ENCODE peak calls at places on chromosomes 12 and 14, in seven cellular contexts. N is BE2C, G is GM12865, J is heart right ventricle, S is neural crest cell, A is RWPE1, R is mucosa of descending colon. P is an unnamed sample.

GRCh38 chr12:51028126-51028810 is 2.1 kb upstream of the SLC11A2 start:
- DNase-seq in N (peak), G (peak), J (no peak), S (peak), A (no peak), R (peak), P (peak)

GRCh38 chr14:99735189-99736135 is 51.4 kb downstream of the CYP46A1 start:
- DNase-seq in N (peak), G (no peak), J (no peak), S (no peak), A (no peak), R (no peak), P (no peak)

GRCh38 chr12:3342051-3342450 is 149.0 kb upstream of the PRMT8 start:
- DNase-seq in N (peak), G (peak), J (peak), S (peak), A (no peak), R (peak), P (peak)

GRCh38 chr12:78725951-78726550 is 138.5 kb upstream of the SYT1 start:
- DNase-seq in N (no peak), G (no peak), J (no peak), S (no peak), A (no peak), R (peak), P (no peak)

GRCh38 chr12:130563322-130563721 is 152.8 kb downstream of the RIMBP2 start:
- DNase-seq in N (no peak), G (no peak), J (no peak), S (no peak), A (no peak), R (no peak), P (no peak)

GRCh38 chr12:100058482-100059029 is 73.8 kb upstream of the ANKS1B start:
- DNase-seq in N (no peak), G (peak), J (no peak), S (no peak), A (peak), R (no peak), P (no peak)

GRCh38 chr14:78316058-78316457 is 145.9 kb downstream of the NRXN3 start:
- DNase-seq in N (no peak), G (no peak), J (no peak), S (no peak), A (no peak), R (no peak), P (no peak)

GRCh38 chr14:35883677-35884293 is 57.6 kb downstream of the BRMS1L start:
- DNase-seq in N (peak), G (peak), J (no peak), S (peak), A (peak), R (peak), P (peak)

GRCh38 chr14:24080888-24081738 is 9.8 kb downstream of the CPNE6 start:
- DNase-seq in N (peak), G (peak), J (peak), S (peak), A (peak), R (peak), P (peak)

GRCh38 chr12:105385141-105385540 is 54.6 kb downstream of the C12orf75 start:
- DNase-seq in N (no peak), G (no peak), J (no peak), S (no peak), A (no peak), R (no peak), P (no peak)

GRCh38 chr12:32226768-32227167 is 120.1 kb downstream of the BICD1 start:
- DNase-seq in N (no peak), G (no peak), J (no peak), S (no peak), A (no peak), R (no peak), P (no peak)

GRCh38 chr14:52852810-52853521 is 61.6 kb upstream of the GNPNAT1 start:
- DNase-seq in N (peak), G (no peak), J (no peak), S (no peak), A (no peak), R (no peak), P (no peak)

GRCh38 chr12:65339161-65339560 is 60.7 kb downstream of the MSRB3 start:
- DNase-seq in N (no peak), G (no peak), J (no peak), S (no peak), A (no peak), R (no peak), P (no peak)

GRCh38 chr14:101808020-101808641 is 46.6 kb downstream of the PPP2R5C start:
- DNase-seq in N (peak), G (no peak), J (no peak), S (peak), A (no peak), R (no peak), P (no peak)

GRCh38 chr14:70707138-70708038 is 65.7 kb downstream of the TTC9 start:
- DNase-seq in N (no peak), G (peak), J (no peak), S (no peak), A (peak), R (no peak), P (peak)

GRCh38 chr12:100229036-100229635 is 28.5 kb downstream of the ACTR6 start:
- DNase-seq in N (no peak), G (peak), J (no peak), S (no peak), A (no peak), R (no peak), P (no peak)

GRCh38 chr14:65255583-65256443 is 153.5 kb upstream of the MAX start:
- DNase-seq in N (peak), G (peak), J (no peak), S (no peak), A (peak), R (peak), P (peak)

GRCh38 chr12:21678959-21679358 is 21.3 kb upstream of the LDHB start:
- DNase-seq in N (no peak), G (no peak), J (no peak), S (no peak), A (no peak), R (no peak), P (no peak)

GRCh38 chr12:32151081-32151480 is 44.4 kb downstream of the BICD1 start:
- DNase-seq in N (no peak), G (no peak), J (no peak), S (no peak), A (no peak), R (no peak), P (no peak)

GRCh38 chr12:18868673-18869072 is 130.8 kb downstream of the CAPZA3 start:
- DNase-seq in N (no peak), G (no peak), J (no peak), S (no peak), A (no peak), R (no peak), P (no peak)

GRCh38 chr12:65956056-65956738 is 131.9 kb downstream of the HMGA2 start:
- DNase-seq in N (no peak), G (no peak), J (no peak), S (no peak), A (no peak), R (no peak), P (no peak)

DNA sequence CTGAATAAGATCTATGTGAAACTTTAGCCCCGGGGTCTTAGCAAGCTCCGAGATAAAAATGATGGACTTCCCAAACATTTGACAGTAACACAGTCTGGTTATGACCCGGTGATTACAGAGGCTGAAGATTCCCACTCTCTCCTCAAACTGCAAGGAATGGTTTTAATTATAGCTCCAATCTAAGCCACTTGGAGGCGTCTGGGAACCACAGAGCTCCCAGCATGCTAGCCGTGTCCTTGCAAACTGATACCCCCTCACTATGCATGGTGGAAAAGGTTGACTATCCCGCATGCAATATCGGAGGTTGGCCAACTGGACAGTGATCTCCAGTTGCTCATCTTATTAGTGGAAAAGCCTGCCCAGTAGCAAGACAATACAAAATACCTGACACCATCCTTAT is 76.5 kb upstream of the GRIN2B start:
- DNase-seq in N (no peak), G (no peak), J (no peak), S (no peak), A (no peak), R (no peak), P (no peak)
- TF ChIP-seq CTCF in N (no peak), G (no peak), J (no peak), S (no peak), A (no peak), R (no peak), P (no peak)

GRCh38 chr12:2011641-2012607 is 7.7 kb upstream of the DCP1B start:
- DNase-seq in N (no peak), G (no peak), J (no peak), S (no peak), A (no peak), R (no peak), P (no peak)
- TF ChIP-seq CTCF in N (peak), G (no peak), J (no peak), S (no peak), A (no peak), R (no peak), P (no peak)

GRCh38 chr12:11204173-11204572 is 17.4 kb upstream of the TAS2R42 start:
- DNase-seq in N (no peak), G (no peak), J (no peak), S (no peak), A (no peak), R (no peak), P (no peak)

GRCh38 chr12:11209098-11209497 is 22.4 kb upstream of the TAS2R42 start:
- DNase-seq in N (no peak), G (no peak), J (no peak), S (no peak), A (no peak), R (no peak), P (no peak)
- TF ChIP-seq CTCF in N (peak), G (no peak), J (no peak), S (no peak), A (no peak), R (no peak), P (no peak)

GRCh38 chr14:22002860-22003284 is 329.3 kb upstream of the OR4E1 start:
- DNase-seq in N (peak), G (peak), J (no peak), S (peak), A (no peak), R (peak), P (peak)
- TF ChIP-seq CTCF in N (peak), G (peak), J (peak), S (peak), A (peak), R (no peak), P (peak)

GRCh38 chr12:114166360-114166759 is 200.2 kb upstream of the RBM19 start:
- DNase-seq in N (peak), G (peak), J (no peak), S (peak), A (peak), R (peak), P (peak)
- TF ChIP-seq CTCF in N (peak), G (peak), J (peak), S (peak), A (no peak), R (no peak), P (peak)

GRCh38 chr14:98140862-98141261 is 1131.1 kb downstream of the BCL11B start:
- DNase-seq in N (no peak), G (no peak), J (no peak), S (no peak), A (no peak), R (no peak), P (no peak)

GRCh38 chr14:98136420-98136819 is 1135.6 kb downstream of the BCL11B start:
- DNase-seq in N (no peak), G (no peak), J (no peak), S (no peak), A (no peak), R (no peak), P (peak)

GRCh38 chr14:98137626-98138025 is 1134.4 kb downstream of the BCL11B start:
- DNase-seq in N (no peak), G (no peak), J (no peak), S (no peak), A (no peak), R (no peak), P (no peak)

GRCh38 chr14:98136019-98136418 is 1136.0 kb downstream of the BCL11B start:
- DNase-seq in N (no peak), G (no peak), J (no peak), S (no peak), A (no peak), R (no peak), P (peak)

GRCh38 chr14:98138666-98139065 is 1133.3 kb downstream of the BCL11B start:
- DNase-seq in N (peak), G (peak), J (no peak), S (peak), A (no peak), R (peak), P (peak)
- TF ChIP-seq CTCF in N (peak), G (peak), J (peak), S (peak), A (no peak), R (peak), P (peak)

P was measured in activated CD8-positive, alpha-beta T cell treated with anti-CD3 and anti-CD28 coated beads for 36 hours.